ENCODE peak calls at places on chromosomes 5 and 9, in ten cellular contexts. Q, G, V, R, L, S, Y, O, F and D are unnamed samples.

GRCh38 chr9:15182755-15183154 is 124.3 kb downstream of the TTC39B start:
- DNase-seq in Q (no peak), Y (no peak), F (no peak), G (no peak), S (no peak), L (no peak), R (no peak), V (no peak), O (no peak), D (no peak)

GRCh38 chr5:144125163-144125726 is 45.2 kb downstream of the YIPF5 start:
- DNase-seq in O (no peak), Y (no peak), F (no peak), G (no peak), L (peak), R (no peak), Q (peak), V (no peak), S (no peak), D (no peak)

GRCh38 chr9:137435980-137436760 is 5.0 kb downstream of the ENTPD8 start:
- DNase-seq in Y (peak), S (peak), O (peak), F (no peak), V (peak), Q (peak), L (peak), G (no peak), R (no peak), D (no peak)

GRCh38 chr9:37897665-37898064 is 6.3 kb downstream of the SLC25A51 start:
- DNase-seq in S (no peak), L (peak), R (no peak), F (no peak), O (no peak), Y (no peak), V (no peak), Q (peak), G (no peak), D (no peak)

GRCh38 chr9:16105576-16105975 is 552.7 kb downstream of the CCDC171 start:
- DNase-seq in G (no peak), V (no peak), R (no peak), Y (no peak), L (peak), Q (peak), F (no peak), O (no peak), S (no peak), D (no peak)

GRCh38 chr9:117516676-117517632 is 102.1 kb upstream of the ASTN2 start:
- DNase-seq in R (no peak), F (no peak), V (no peak), L (no peak), G (no peak), S (no peak), Q (no peak), Y (no peak), O (no peak), D (no peak)

GRCh38 chr9:117245225-117245624 is 169.6 kb downstream of the ASTN2 start:
- DNase-seq in Y (no peak), F (no peak), Q (no peak), L (no peak), R (no peak), S (no peak), O (no peak), V (no peak), G (no peak), D (no peak)

GRCh38 chr5:77492653-77493000 is 511 bp upstream of the WDR41 start:
- DNase-seq in G (no peak), F (no peak), L (no peak), S (no peak), O (no peak), R (no peak), Q (no peak), Y (no peak), V (no peak), D (no peak)

GRCh38 chr9:9791621-9792020 is 821.2 kb downstream of the PTPRD start:
- DNase-seq in F (no peak), Y (no peak), L (peak), G (no peak), Q (no peak), S (no peak), R (no peak), O (no peak), V (no peak), D (no peak)

GRCh38 chr9:112558978-112559377 is 72.4 kb downstream of the KIAA1958 start:
- DNase-seq in G (no peak), Q (no peak), S (no peak), O (no peak), Y (no peak), L (no peak), F (no peak), R (no peak), V (no peak), D (no peak)

GRCh38 chr5:101543780-101544179 is 640.7 kb upstream of the ST8SIA4 start:
- DNase-seq in S (no peak), R (no peak), Y (no peak), F (no peak), L (peak), V (no peak), Q (peak), G (no peak), O (no peak), D (no peak)

GRCh38 chr5:1011226-1011631 is 2.6 kb downstream of the NKD2 start:
- DNase-seq in Y (no peak), G (peak), V (no peak), S (no peak), Q (no peak), L (no peak), F (no peak), R (peak), O (peak), D (no peak)
- TF ChIP-seq CTCF in Y (peak), G (no peak), V (no peak), S (peak), Q (no peak), L (no peak), F (peak), R (peak), O (no peak), D (no peak)

DNA sequence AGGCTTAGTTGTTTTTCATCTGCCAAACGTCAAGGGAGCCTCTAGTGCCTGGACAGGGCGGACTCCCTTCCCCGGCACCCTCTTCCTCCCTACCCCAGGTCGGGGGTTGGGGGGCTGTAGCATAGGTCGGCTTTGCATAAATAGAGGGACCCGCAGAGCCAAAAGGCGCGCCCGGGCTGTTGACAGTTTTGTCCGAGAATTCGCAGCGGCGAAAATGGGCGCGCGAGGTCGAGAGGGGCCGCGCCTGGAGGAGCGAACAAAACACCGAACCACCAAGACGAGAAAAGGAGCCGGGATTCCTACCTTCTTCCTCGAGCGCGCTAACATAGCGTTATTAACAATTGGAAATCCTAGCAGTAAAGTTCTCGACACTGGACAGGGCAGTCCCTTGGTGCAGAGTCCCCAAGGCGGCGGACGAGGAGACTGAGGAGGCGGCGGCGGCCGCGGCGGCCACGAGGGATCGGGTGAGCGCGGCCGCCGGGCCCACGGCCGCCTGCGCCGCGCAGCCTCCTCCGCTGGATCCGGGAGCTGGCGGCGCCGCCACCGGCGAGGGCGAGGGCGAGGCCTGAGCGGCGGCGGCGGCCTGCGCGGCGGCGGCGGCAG is 1.8 kb downstream of the FOXD1 start:
- DNase-seq in Y (no peak), O (peak), R (no peak), S (no peak), F (no peak), L (no peak), V (no peak), Q (no peak), G (no peak), D (no peak)
- TF ChIP-seq CTCF in Y (no peak), O (no peak), R (no peak), S (no peak), F (no peak), L (no peak), V (no peak), Q (no peak), G (no peak), D (no peak)

DNA sequence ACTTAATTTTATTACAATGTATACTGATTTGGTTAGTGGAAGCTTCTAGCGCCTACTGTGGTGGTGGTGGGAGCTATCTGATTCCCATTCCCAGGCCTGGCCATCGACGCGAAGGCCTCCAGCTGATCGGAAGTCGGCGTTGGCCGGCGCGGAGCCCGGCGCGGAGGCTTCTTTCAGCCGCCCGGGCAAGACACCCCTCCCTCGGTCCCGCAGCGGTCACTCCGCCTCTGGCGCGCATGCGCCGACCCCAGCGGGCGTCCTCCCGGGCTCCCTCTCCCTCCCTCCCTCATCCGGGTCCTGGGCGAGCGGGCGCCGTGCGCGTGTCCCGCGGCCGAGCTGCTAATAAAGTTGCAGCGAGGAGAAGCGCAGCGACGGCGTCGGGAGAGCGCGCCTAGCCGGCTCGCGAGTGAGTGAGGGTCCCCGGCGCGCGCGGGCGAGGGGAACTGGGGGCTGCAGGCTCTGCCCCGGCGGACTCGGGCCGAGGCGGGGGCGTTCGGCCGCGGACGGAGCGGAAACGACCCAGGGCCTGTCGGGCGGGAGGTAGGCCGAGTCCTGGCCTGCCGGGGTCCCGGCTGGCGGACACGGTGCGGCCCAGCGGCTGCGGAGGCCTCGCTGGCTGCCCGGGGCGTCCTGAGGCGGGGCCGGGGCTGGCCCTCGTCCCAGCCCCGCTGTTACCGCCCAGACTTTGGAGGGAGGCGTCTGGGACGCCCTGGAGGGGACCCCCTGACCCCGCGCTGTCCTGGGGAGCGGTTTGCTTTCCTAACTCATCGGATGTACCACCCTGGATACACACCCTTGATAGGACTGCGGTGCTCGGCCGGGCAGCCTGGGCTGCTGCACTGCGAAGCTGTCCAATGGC is at the start of gene SMAD5:
- DNase-seq in F (peak), R (peak), Y (peak), O (peak), G (peak), S (peak), V (peak), Q (peak), L (peak), D (peak)
- TF ChIP-seq CTCF in F (no peak), R (no peak), Y (no peak), O (no peak), G (peak), S (no peak), V (peak), Q (peak), L (no peak), D (no peak)

DNA sequence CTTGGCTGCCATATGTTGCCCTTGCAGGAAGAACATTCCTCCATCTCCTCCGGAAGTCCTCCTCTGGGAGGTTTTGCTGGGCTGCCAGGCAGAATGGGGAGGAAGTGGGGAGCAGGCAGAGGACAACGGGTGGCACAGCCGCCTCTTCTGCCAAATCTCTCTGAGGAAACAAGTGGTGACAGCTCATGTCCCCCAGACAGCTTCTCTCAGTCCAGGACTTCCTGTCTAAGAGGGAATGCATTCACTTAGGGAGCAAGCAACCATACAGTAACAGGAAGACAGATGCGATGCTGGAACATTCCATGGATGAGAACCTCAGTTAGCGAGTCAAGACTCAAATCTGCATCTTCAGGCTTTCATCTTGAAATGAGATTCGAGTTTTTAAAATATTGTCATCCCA is 701.0 kb downstream of the SEMA5A start:
- DNase-seq in Q (peak), V (no peak), S (no peak), F (no peak), R (no peak), O (no peak), Y (no peak), L (no peak), G (no peak), D (no peak)
- TF ChIP-seq CTCF in Q (no peak), V (no peak), S (no peak), F (no peak), R (no peak), O (no peak), Y (no peak), L (no peak), G (no peak), D (no peak)

GRCh38 chr5:177334155-177334551 is 17.3 kb downstream of the LMAN2 start:
- DNase-seq in Q (no peak), L (no peak), O (no peak), V (no peak), Y (no peak), F (no peak), S (no peak), R (no peak), G (no peak), D (no peak)

GRCh38 chr5:177335701-177336065 is 15.8 kb downstream of the LMAN2 start:
- DNase-seq in S (no peak), L (no peak), O (no peak), V (no peak), Q (no peak), Y (no peak), G (no peak), R (no peak), F (no peak), D (no peak)

GRCh38 chr5:177336603-177337494 is 14.6 kb downstream of the LMAN2 start:
- DNase-seq in V (no peak), F (no peak), R (no peak), Q (no peak), O (no peak), L (no peak), Y (no peak), S (no peak), G (no peak), D (no peak)

GRCh38 chr5:177335043-177335700 is 16.3 kb downstream of the LMAN2 start:
- DNase-seq in L (no peak), R (no peak), Q (no peak), S (no peak), Y (no peak), G (no peak), F (no peak), V (no peak), O (no peak), D (no peak)

GRCh38 chr5:177336112-177336511 is 15.4 kb downstream of the LMAN2 start:
- DNase-seq in S (no peak), R (peak), L (no peak), O (no peak), Y (peak), Q (no peak), F (no peak), V (no peak), G (no peak), D (no peak)
- TF ChIP-seq CTCF in S (peak), R (no peak), L (peak), O (no peak), Y (peak), Q (peak), F (peak), V (no peak), G (no peak), D (no peak)

DNA sequence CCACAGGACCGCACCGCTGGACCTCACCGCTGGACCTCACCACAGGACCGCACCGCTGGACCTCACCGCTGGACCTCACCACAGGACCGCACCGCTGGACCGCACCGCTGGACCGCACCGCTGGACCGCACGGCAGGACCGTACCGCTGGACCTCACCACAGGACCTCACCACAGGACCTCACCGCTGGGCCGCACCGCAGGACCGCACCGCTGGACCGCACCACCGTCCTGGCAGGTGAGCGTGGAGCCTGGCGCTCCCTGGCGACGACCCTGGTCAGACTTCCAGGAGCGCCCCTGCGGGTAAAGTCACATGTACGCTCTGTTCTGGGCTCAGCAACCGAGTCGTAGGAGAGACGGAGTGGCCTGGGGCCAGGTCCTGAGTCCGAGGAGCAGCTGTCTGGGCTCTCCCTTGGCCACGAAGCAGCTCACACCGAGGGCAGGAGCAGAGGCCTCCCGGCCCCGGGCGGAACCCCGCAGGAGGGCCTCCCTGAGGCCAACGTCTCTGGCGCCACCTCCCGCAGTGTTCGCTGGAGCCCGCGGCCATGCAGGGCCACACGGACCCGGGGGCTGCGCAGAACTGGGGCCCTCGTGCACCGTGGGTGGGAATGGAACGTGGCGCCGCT is 30.5 kb downstream of the MRPL36 start:
- DNase-seq in F (no peak), V (no peak), Q (no peak), L (no peak), O (no peak), Y (no peak), S (no peak), R (no peak), G (no peak), D (no peak)
- TF ChIP-seq CTCF in F (no peak), V (no peak), Q (no peak), L (no peak), O (no peak), Y (no peak), S (no peak), R (no peak), G (no peak), D (no peak)

DNA sequence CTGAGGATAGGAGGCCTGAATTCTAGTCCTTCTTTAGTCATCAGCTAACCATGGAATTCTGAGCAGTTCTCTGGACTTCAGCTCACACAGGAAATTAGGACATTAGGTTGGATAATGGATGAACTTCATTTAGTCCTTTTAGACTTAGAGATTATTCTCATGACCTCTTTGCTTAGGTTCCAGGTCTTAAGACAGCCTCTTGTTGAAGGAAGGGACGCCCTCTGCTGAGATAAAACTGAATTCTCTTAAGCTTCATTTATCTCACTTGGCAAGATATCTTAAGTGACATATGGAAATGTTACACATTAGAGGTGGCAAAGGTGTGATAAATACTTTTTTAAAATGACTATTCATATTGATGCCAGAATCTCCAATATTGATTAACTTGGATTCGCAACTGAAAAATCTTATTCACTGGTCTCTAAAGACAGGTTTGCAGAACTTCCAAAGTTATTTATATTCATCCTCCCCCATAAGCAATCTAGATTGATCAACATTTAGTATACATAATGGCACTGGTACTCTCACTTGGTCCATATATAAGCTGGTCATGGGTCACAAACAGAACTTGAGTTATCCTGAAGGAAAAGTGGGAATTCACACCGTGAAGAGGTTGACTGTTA is 16.9 kb upstream of the ZNF366 start:
- DNase-seq in L (peak), S (peak), V (no peak), R (no peak), O (no peak), F (no peak), Q (peak), Y (peak), G (no peak), D (no peak)
- TF ChIP-seq CTCF in L (peak), S (peak), V (peak), R (peak), O (peak), F (peak), Q (peak), Y (peak), G (peak), D (peak)

DNA sequence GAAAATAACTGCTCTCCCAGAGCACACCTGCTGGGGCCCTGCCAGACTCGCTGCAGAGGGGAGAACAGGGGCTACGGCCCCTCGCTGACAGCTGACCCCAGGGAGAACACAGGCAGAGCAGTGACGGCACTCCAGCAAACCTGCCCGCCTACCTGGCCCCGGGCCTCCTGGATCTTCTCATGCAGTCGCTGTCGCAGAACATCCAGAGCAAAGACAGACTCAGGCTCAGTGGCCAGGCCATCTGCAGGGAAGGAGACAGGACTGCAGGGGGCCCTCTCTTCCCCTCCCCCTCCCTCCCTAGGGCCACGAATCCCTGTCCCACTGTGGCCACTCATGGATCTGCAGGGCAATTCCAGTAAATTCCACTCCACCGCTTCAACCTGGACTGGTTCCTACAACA is 2.4 kb downstream of the SURF6 start:
- DNase-seq in V (no peak), Y (no peak), Q (no peak), O (no peak), F (no peak), G (peak), R (no peak), S (no peak), L (no peak), D (no peak)
- TF ChIP-seq CTCF in V (no peak), Y (peak), Q (no peak), O (no peak), F (no peak), G (no peak), R (no peak), S (no peak), L (no peak), D (no peak)

DNA sequence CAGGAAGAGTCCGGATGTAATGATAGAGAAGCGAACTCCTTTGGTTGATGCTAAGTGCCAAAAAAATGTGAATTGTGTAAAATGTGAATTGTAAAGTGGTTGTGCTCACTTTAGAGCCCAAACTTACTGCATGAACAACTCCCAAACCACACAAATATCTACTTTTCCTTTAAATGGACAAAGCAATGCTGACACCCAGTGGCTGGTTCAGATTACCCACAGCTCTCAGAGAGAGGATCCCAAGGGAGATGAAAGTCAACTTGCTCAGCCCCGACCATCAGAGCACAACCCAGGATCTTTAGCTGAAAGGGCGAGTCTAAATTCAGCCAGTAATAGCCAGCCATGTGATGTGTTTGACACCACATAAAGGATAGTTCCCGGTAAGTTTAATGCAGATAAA is 133.7 kb downstream of the NMUR2 start:
- DNase-seq in Q (no peak), G (no peak), O (no peak), Y (peak), S (no peak), F (no peak), L (no peak), V (no peak), R (peak), D (no peak)
- TF ChIP-seq CTCF in Q (peak), G (peak), O (peak), Y (peak), S (no peak), F (peak), L (peak), V (no peak), R (no peak), D (peak)